ENCODE peak calls at places on chromosomes 6 and 20, in ten cellular contexts. T is hepatocyte; K is midbrain; U is brain microvascular endothelial cell; H is memory B cell; E is GM23338; D is stimulated activated CD8-positive, alpha-beta memory T cell treated with anti-CD3 and anti-CD28 coated beads, Interleukin-15, amount 100 ng/mL, for 1 hour; S is effector CD4-positive, alpha-beta T cell; R is ureter; Y is stimulated activated CD4-positive, alpha-beta T cell treated with anti-CD3 and anti-CD28 coated beads, Interleukin-12 subunit alpha, Interleukin-12 subunit beta, amount 100 ng/mL, for 4 hours. Z is an unnamed sample.

GRCh38 chr6:43294536-43294935 is 3.5 kb upstream of the SLC22A7 start:
- DNase-seq in Y (no peak), K (no peak), S (no peak), E (no peak), H (no peak), D (no peak), R (no peak), T (no peak), U (no peak), Z (no peak)

GRCh38 chr6:9487128-9487527 is 927.7 kb downstream of the TFAP2A start:
- DNase-seq in S (no peak), K (no peak), D (no peak), R (no peak), Y (no peak), H (no peak), E (no peak), T (no peak), U (no peak), Z (no peak)

GRCh38 chr6:37679539-37680476 is 17.9 kb downstream of the MDGA1 start:
- DNase-seq in E (no peak), K (no peak), H (peak), D (no peak), T (no peak), Y (no peak), U (no peak), R (no peak), S (no peak), Z (no peak)

GRCh38 chr6:4394786-4395185 is 259.4 kb upstream of the ECI2 start:
- DNase-seq in R (no peak), K (no peak), S (no peak), Y (no peak), H (no peak), T (peak), D (no peak), U (no peak), E (no peak), Z (no peak)

GRCh38 chr6:61606500-61606899 is 679.5 kb downstream of the KHDRBS2 start:
- DNase-seq in U (no peak), S (no peak), T (no peak), Y (no peak), H (no peak), R (no peak), K (no peak), D (no peak), E (peak), Z (no peak)

GRCh38 chr6:226516-227073 is 65.7 kb upstream of the DUSP22 start:
- DNase-seq in D (no peak), E (no peak), U (no peak), R (no peak), K (no peak), T (no peak), Y (no peak), H (no peak), S (no peak), Z (no peak)

GRCh38 chr20:10263385-10264165 is 44.9 kb downstream of the SNAP25 start:
- DNase-seq in U (no peak), E (no peak), Y (no peak), R (no peak), S (no peak), H (no peak), K (no peak), T (peak), D (no peak), Z (no peak)

GRCh38 chr20:37313546-37314091 is 24.2 kb downstream of the MANBAL start:
- DNase-seq in T (no peak), S (no peak), R (no peak), E (no peak), D (no peak), Y (no peak), H (no peak), U (no peak), K (no peak), Z (no peak)

GRCh38 chr6:169556758-169557505 is 144.9 kb downstream of the WDR27 start:
- DNase-seq in E (no peak), S (no peak), D (no peak), Y (peak), T (no peak), K (no peak), H (no peak), U (no peak), R (no peak), Z (no peak)

GRCh38 chr6:100468966-100469859 is 4.5 kb upstream of the SIM1 start:
- DNase-seq in H (no peak), U (no peak), R (no peak), S (no peak), E (peak), K (no peak), D (no peak), Y (no peak), T (no peak), Z (no peak)

GRCh38 chr20:17806739-17807441 is 107.1 kb downstream of the BANF2 start:
- DNase-seq in U (peak), R (peak), H (no peak), K (no peak), D (no peak), T (peak), E (peak), Y (no peak), S (no peak), Z (no peak)

GRCh38 chr6:158799051-158799792 is 19.9 kb downstream of the EZR start:
- DNase-seq in U (peak), R (peak), H (no peak), D (no peak), T (peak), S (no peak), Y (no peak), K (peak), E (no peak), Z (no peak)

GRCh38 chr6:4786936-4787504 is 10.8 kb downstream of the CDYL start:
- DNase-seq in H (no peak), R (no peak), E (peak), T (no peak), S (no peak), D (no peak), Y (no peak), U (no peak), K (no peak), Z (no peak)

Z was measured in activated T-helper 1 cell treated with Interleukin-2 at 50 U/mL for 16 hours.